ENCODE peak calls at places on chromosomes 7 and 10, in seven cellular contexts. One of them, this sample, is unnamed. For H3K4me1, the result is how much of the 10 kb centered on the place peaks cover.

GRCh38 chr7:120070201-120070600 is 202.8 kb upstream of the KCND2 start:
- DNase-seq in CD8-positive, alpha-beta memory T cell: no peak
- DNase-seq in heart left ventricle: no peak
- DNase-seq in HCT116: no peak
- DNase-seq in colonic mucosa: no peak
- DNase-seq in upper lobe of left lung: no peak
- DNase-seq in K562: no peak
- DNase-seq in this sample: no peak

GRCh38 chr7:44979481-44980392 is 922 bp upstream of the MYO1G start:
- DNase-seq in CD8-positive, alpha-beta memory T cell: no peak
- DNase-seq in heart left ventricle: no peak
- DNase-seq in HCT116: no peak
- DNase-seq in colonic mucosa: no peak
- DNase-seq in upper lobe of left lung: no peak
- DNase-seq in K562: no peak
- DNase-seq in this sample: no peak

GRCh38 chr7:39465055-39465929 is 100.9 kb upstream of the YAE1 start:
- DNase-seq in CD8-positive, alpha-beta memory T cell: no peak
- DNase-seq in heart left ventricle: no peak
- DNase-seq in HCT116: peak
- DNase-seq in colonic mucosa: peak
- DNase-seq in upper lobe of left lung: peak
- DNase-seq in K562: peak
- DNase-seq in this sample: peak

GRCh38 chr7:41504581-41504980 is 198.3 kb downstream of the INHBA start:
- DNase-seq in CD8-positive, alpha-beta memory T cell: no peak
- DNase-seq in heart left ventricle: no peak
- DNase-seq in HCT116: no peak
- DNase-seq in colonic mucosa: no peak
- DNase-seq in upper lobe of left lung: no peak
- DNase-seq in K562: no peak
- DNase-seq in this sample: no peak

GRCh38 chr7:138924551-138925225 is 56.5 kb downstream of the KIAA1549 start:
- DNase-seq in CD8-positive, alpha-beta memory T cell: no peak
- DNase-seq in heart left ventricle: no peak
- DNase-seq in HCT116: no peak
- DNase-seq in colonic mucosa: no peak
- DNase-seq in upper lobe of left lung: no peak
- DNase-seq in K562: no peak
- DNase-seq in this sample: no peak

GRCh38 chr7:51827641-51828040 is 511.0 kb upstream of the COBL start:
- DNase-seq in CD8-positive, alpha-beta memory T cell: no peak
- DNase-seq in heart left ventricle: no peak
- DNase-seq in HCT116: no peak
- DNase-seq in colonic mucosa: no peak
- DNase-seq in upper lobe of left lung: no peak
- DNase-seq in K562: no peak
- DNase-seq in this sample: no peak

GRCh38 chr7:31642681-31643115 is 44.3 kb upstream of the PPP1R17 start:
- DNase-seq in CD8-positive, alpha-beta memory T cell: no peak
- DNase-seq in heart left ventricle: no peak
- DNase-seq in HCT116: no peak
- DNase-seq in colonic mucosa: no peak
- DNase-seq in upper lobe of left lung: no peak
- DNase-seq in K562: no peak
- DNase-seq in this sample: no peak

GRCh38 chr10:30227481-30227880 is 121.6 kb downstream of the MTPAP start:
- DNase-seq in CD8-positive, alpha-beta memory T cell: no peak
- DNase-seq in heart left ventricle: peak
- DNase-seq in HCT116: no peak
- DNase-seq in colonic mucosa: no peak
- DNase-seq in upper lobe of left lung: no peak
- DNase-seq in K562: no peak
- DNase-seq in this sample: no peak

GRCh38 chr7:141641876-141642275 is 60.1 kb downstream of the DENND11 start:
- DNase-seq in CD8-positive, alpha-beta memory T cell: no peak
- DNase-seq in heart left ventricle: no peak
- DNase-seq in HCT116: no peak
- DNase-seq in colonic mucosa: no peak
- DNase-seq in upper lobe of left lung: no peak
- DNase-seq in K562: no peak
- DNase-seq in this sample: no peak

GRCh38 chr7:93861325-93861949 is 29.1 kb downstream of the TFPI2 start:
- DNase-seq in CD8-positive, alpha-beta memory T cell: no peak
- DNase-seq in heart left ventricle: no peak
- DNase-seq in HCT116: no peak
- DNase-seq in colonic mucosa: no peak
- DNase-seq in upper lobe of left lung: no peak
- DNase-seq in K562: no peak
- DNase-seq in this sample: no peak

GRCh38 chr7:18505870-18506460 is 10.4 kb downstream of the HDAC9 start:
- DNase-seq in CD8-positive, alpha-beta memory T cell: no peak
- DNase-seq in heart left ventricle: no peak
- DNase-seq in HCT116: no peak
- DNase-seq in colonic mucosa: no peak
- DNase-seq in upper lobe of left lung: no peak
- DNase-seq in K562: no peak
- DNase-seq in this sample: no peak

GRCh38 chr7:131613909-131614308 is 57.5 kb upstream of the PODXL start:
- DNase-seq in CD8-positive, alpha-beta memory T cell: no peak
- DNase-seq in heart left ventricle: no peak
- DNase-seq in HCT116: no peak
- DNase-seq in colonic mucosa: no peak
- DNase-seq in upper lobe of left lung: no peak
- DNase-seq in K562: no peak
- DNase-seq in this sample: no peak

GRCh38 chr10:43110318-43111071 is 27.8 kb upstream of the CSGALNACT2 start:
- DNase-seq in CD8-positive, alpha-beta memory T cell: no peak
- DNase-seq in heart left ventricle: peak
- DNase-seq in HCT116: no peak
- DNase-seq in colonic mucosa: peak
- DNase-seq in upper lobe of left lung: no peak
- DNase-seq in K562: no peak
- DNase-seq in this sample: no peak

GRCh38 chr10:54869022-54869421 is 68.0 kb upstream of the PCDH15 start:
- DNase-seq in CD8-positive, alpha-beta memory T cell: no peak
- DNase-seq in heart left ventricle: no peak
- DNase-seq in HCT116: no peak
- DNase-seq in colonic mucosa: no peak
- DNase-seq in upper lobe of left lung: no peak
- DNase-seq in K562: no peak
- DNase-seq in this sample: no peak

GRCh38 chr10:109275970-109276369 is 647.3 kb downstream of the XPNPEP1 start:
- DNase-seq in CD8-positive, alpha-beta memory T cell: no peak
- DNase-seq in heart left ventricle: no peak
- DNase-seq in HCT116: no peak
- DNase-seq in colonic mucosa: no peak
- DNase-seq in upper lobe of left lung: no peak
- DNase-seq in K562: no peak
- DNase-seq in this sample: no peak

GRCh38 chr10:49384268-49384953 is 11.5 kb downstream of the DRGX start:
- DNase-seq in CD8-positive, alpha-beta memory T cell: no peak
- DNase-seq in heart left ventricle: no peak
- DNase-seq in HCT116: no peak
- DNase-seq in colonic mucosa: no peak
- DNase-seq in upper lobe of left lung: no peak
- DNase-seq in K562: no peak
- DNase-seq in this sample: no peak

GRCh38 chr7:16881809-16882208 is at the start of gene AGR3:
- DNase-seq in CD8-positive, alpha-beta memory T cell: no peak
- DNase-seq in heart left ventricle: no peak
- DNase-seq in HCT116: no peak
- DNase-seq in colonic mucosa: peak
- DNase-seq in upper lobe of left lung: peak
- DNase-seq in K562: no peak
- DNase-seq in this sample: no peak

GRCh38 chr10:7505196-7505595 is 94.4 kb upstream of the SFMBT2 start:
- DNase-seq in CD8-positive, alpha-beta memory T cell: no peak
- DNase-seq in heart left ventricle: no peak
- DNase-seq in HCT116: no peak
- DNase-seq in colonic mucosa: no peak
- DNase-seq in upper lobe of left lung: no peak
- DNase-seq in K562: no peak
- DNase-seq in this sample: no peak

GRCh38 chr10:7511612-7512011 is 100.8 kb upstream of the SFMBT2 start:
- DNase-seq in CD8-positive, alpha-beta memory T cell: no peak
- DNase-seq in heart left ventricle: no peak
- DNase-seq in HCT116: no peak
- DNase-seq in colonic mucosa: no peak
- DNase-seq in upper lobe of left lung: no peak
- DNase-seq in K562: no peak
- DNase-seq in this sample: no peak

GRCh38 chr10:7512487-7512886 is 101.7 kb upstream of the SFMBT2 start:
- DNase-seq in CD8-positive, alpha-beta memory T cell: no peak
- DNase-seq in heart left ventricle: no peak
- DNase-seq in HCT116: no peak
- DNase-seq in colonic mucosa: no peak
- DNase-seq in upper lobe of left lung: no peak
- DNase-seq in K562: no peak
- DNase-seq in this sample: no peak

GRCh38 chr10:7506571-7506970 is 95.7 kb upstream of the SFMBT2 start:
- DNase-seq in CD8-positive, alpha-beta memory T cell: no peak
- DNase-seq in heart left ventricle: no peak
- DNase-seq in HCT116: no peak
- DNase-seq in colonic mucosa: no peak
- DNase-seq in upper lobe of left lung: no peak
- DNase-seq in K562: no peak
- DNase-seq in this sample: no peak

GRCh38 chr10:7507887-7508726 is 97.3 kb upstream of the SFMBT2 start:
- DNase-seq in CD8-positive, alpha-beta memory T cell: no peak
- DNase-seq in heart left ventricle: no peak
- DNase-seq in HCT116: no peak
- DNase-seq in colonic mucosa: no peak
- DNase-seq in upper lobe of left lung: no peak
- DNase-seq in K562: no peak
- DNase-seq in this sample: no peak
- H3K4me3 ChIP-seq in CD8-positive, alpha-beta memory T cell: no peak
- H3K4me3 ChIP-seq in heart left ventricle: no peak
- H3K4me3 ChIP-seq in HCT116: no peak
- H3K4me3 ChIP-seq in colonic mucosa: no peak
- H3K4me3 ChIP-seq in upper lobe of left lung: no peak
- H3K4me3 ChIP-seq in K562: no peak
- H3K4me3 ChIP-seq in this sample: no peak

GRCh38 chr10:113854019-113854756 is at the start of the genes DCLRE1A and NHLRC2:
- DNase-seq in CD8-positive, alpha-beta memory T cell: peak
- DNase-seq in heart left ventricle: peak
- DNase-seq in HCT116: peak
- DNase-seq in colonic mucosa: peak
- DNase-seq in upper lobe of left lung: peak
- DNase-seq in K562: peak
- DNase-seq in this sample: peak
- H3K4me1 ChIP-seq in CD8-positive, alpha-beta memory T cell: under half
- H3K4me1 ChIP-seq in heart left ventricle: under half
- H3K4me1 ChIP-seq in HCT116: under half
- H3K4me1 ChIP-seq in colonic mucosa: under half
- H3K4me1 ChIP-seq in upper lobe of left lung: half or more
- H3K4me1 ChIP-seq in K562: under half
- H3K4me1 ChIP-seq in this sample: under half

GRCh38 chr7:95367606-95368005 is 28.6 kb downstream of the PON3 start:
- DNase-seq in CD8-positive, alpha-beta memory T cell: no peak
- DNase-seq in heart left ventricle: no peak
- DNase-seq in HCT116: no peak
- DNase-seq in colonic mucosa: no peak
- DNase-seq in upper lobe of left lung: peak
- DNase-seq in K562: no peak
- DNase-seq in this sample: no peak

DNA sequence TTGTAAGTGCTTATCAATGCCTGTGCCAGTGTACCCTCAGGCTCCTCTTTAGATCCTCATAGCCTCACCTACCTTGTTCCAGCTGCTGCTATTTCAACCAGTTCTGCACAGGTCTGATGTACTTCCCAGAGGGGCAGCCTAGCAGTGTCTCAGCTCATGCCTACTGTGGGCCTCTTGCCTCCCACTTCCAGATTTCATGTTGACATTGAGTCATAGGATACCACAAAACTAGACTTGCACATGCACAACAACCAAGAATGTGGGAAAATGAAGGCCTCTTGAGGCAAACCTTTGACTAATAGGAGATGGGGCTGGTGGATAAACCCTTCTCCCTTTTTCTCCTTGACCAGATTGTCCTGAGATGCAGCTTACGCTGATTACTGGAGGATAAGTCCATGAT is 31.0 kb downstream of the PON3 start:
- DNase-seq in CD8-positive, alpha-beta memory T cell: no peak
- DNase-seq in heart left ventricle: no peak
- DNase-seq in HCT116: no peak
- DNase-seq in colonic mucosa: no peak
- DNase-seq in upper lobe of left lung: no peak
- DNase-seq in K562: no peak
- DNase-seq in this sample: no peak
- H3K27ac ChIP-seq in CD8-positive, alpha-beta memory T cell: no peak
- H3K27ac ChIP-seq in heart left ventricle: no peak
- H3K27ac ChIP-seq in HCT116: no peak
- H3K27ac ChIP-seq in colonic mucosa: no peak
- H3K27ac ChIP-seq in upper lobe of left lung: no peak
- H3K27ac ChIP-seq in K562: no peak
- H3K27ac ChIP-seq in this sample: no peak

GRCh38 chr10:3981300-3981699 is 196.3 kb upstream of the KLF6 start:
- DNase-seq in CD8-positive, alpha-beta memory T cell: no peak
- DNase-seq in heart left ventricle: no peak
- DNase-seq in HCT116: no peak
- DNase-seq in colonic mucosa: peak
- DNase-seq in upper lobe of left lung: no peak
- DNase-seq in K562: no peak
- DNase-seq in this sample: no peak

GRCh38 chr10:3978762-3979161 is 193.8 kb upstream of the KLF6 start:
- DNase-seq in CD8-positive, alpha-beta memory T cell: no peak
- DNase-seq in heart left ventricle: no peak
- DNase-seq in HCT116: no peak
- DNase-seq in colonic mucosa: peak
- DNase-seq in upper lobe of left lung: no peak
- DNase-seq in K562: no peak
- DNase-seq in this sample: no peak

GRCh38 chr10:3980139-3980538 is 195.1 kb upstream of the KLF6 start:
- DNase-seq in CD8-positive, alpha-beta memory T cell: no peak
- DNase-seq in heart left ventricle: no peak
- DNase-seq in HCT116: no peak
- DNase-seq in colonic mucosa: peak
- DNase-seq in upper lobe of left lung: no peak
- DNase-seq in K562: no peak
- DNase-seq in this sample: no peak

GRCh38 chr10:3982746-3983442 is 197.9 kb upstream of the KLF6 start:
- DNase-seq in CD8-positive, alpha-beta memory T cell: no peak
- DNase-seq in heart left ventricle: no peak
- DNase-seq in HCT116: no peak
- DNase-seq in colonic mucosa: peak
- DNase-seq in upper lobe of left lung: no peak
- DNase-seq in K562: no peak
- DNase-seq in this sample: no peak

GRCh38 chr10:3980660-3981059 is 195.7 kb upstream of the KLF6 start:
- DNase-seq in CD8-positive, alpha-beta memory T cell: no peak
- DNase-seq in heart left ventricle: no peak
- DNase-seq in HCT116: no peak
- DNase-seq in colonic mucosa: no peak
- DNase-seq in upper lobe of left lung: no peak
- DNase-seq in K562: no peak
- DNase-seq in this sample: no peak
- H3K4me3 ChIP-seq in CD8-positive, alpha-beta memory T cell: no peak
- H3K4me3 ChIP-seq in heart left ventricle: no peak
- H3K4me3 ChIP-seq in HCT116: no peak
- H3K4me3 ChIP-seq in colonic mucosa: no peak
- H3K4me3 ChIP-seq in upper lobe of left lung: no peak
- H3K4me3 ChIP-seq in K562: no peak
- H3K4me3 ChIP-seq in this sample: no peak